ENCODE peak calls at places on chromosomes 1 and 21, in five cellular contexts. E, O, R, I and G are unnamed samples.

GRCh38 chr1:91885331-91885715 is 628 bp downstream of the TGFBR3 start:
- DNase-seq in E (peak; percentile 14), O (no peak), R (peak; percentile 29), I (peak; percentile 37), G (peak; percentile 17)

GRCh38 chr21:27825035-27825434 is 858.1 kb upstream of the ADAMTS5 start:
- DNase-seq in E (no peak), O (no peak), R (no peak), I (no peak), G (no peak)

GRCh38 chr1:223844962-223845809 is 561 bp downstream of the TP53BP2 start:
- DNase-seq in E (peak; percentile 46), O (no peak), R (peak; percentile 58), I (peak; percentile 55), G (peak; percentile 66)

GRCh38 chr1:37671261-37671660 is 21.1 kb upstream of the CDCA8 start:
- DNase-seq in E (no peak), O (no peak), R (no peak), I (no peak), G (no peak)

GRCh38 chr1:26351591-26352337 is 2.2 kb downstream of the CRYBG2 start:
- DNase-seq in E (no peak), O (no peak), R (no peak), I (no peak), G (no peak)

GRCh38 chr1:154567386-154568164 is at the start of gene CHRNB2:
- DNase-seq in E (peak; percentile 60), O (no peak), R (peak; percentile 71), I (peak; percentile 66), G (peak; percentile 81)

GRCh38 chr1:27099904-27100796 is 54.8 kb downstream of the SLC9A1 start:
- DNase-seq in E (no peak), O (no peak), R (peak; percentile 69), I (peak; percentile 43), G (peak; percentile 62)

GRCh38 chr1:998905-999796 is 746 bp downstream of the HES4 start:
- DNase-seq in E (no peak), O (no peak), R (no peak), I (no peak), G (peak; percentile 57)

GRCh38 chr1:12204140-12204539 is 25.7 kb upstream of the VPS13D start:
- DNase-seq in E (peak; percentile 21), O (no peak), R (no peak), I (no peak), G (no peak)

GRCh38 chr1:236275061-236275460 is 6.7 kb downstream of the ERO1B start:
- DNase-seq in E (no peak), O (no peak), R (no peak), I (no peak), G (no peak)

GRCh38 chr1:72281637-72282270 is 585 bp downstream of the NEGR1 start:
- DNase-seq in E (no peak), O (no peak), R (no peak), I (peak; percentile 26), G (no peak)

GRCh38 chr1:13749543-13750307 is 49.7 kb downstream of the PRDM2 start:
- DNase-seq in E (no peak), O (no peak), R (peak; percentile 70), I (peak; percentile 65), G (peak; percentile 65)

GRCh38 chr1:7613106-7613850 is 157.8 kb upstream of the VAMP3 start:
- DNase-seq in E (no peak), O (no peak), R (peak; percentile 31), I (peak; percentile 38), G (no peak)

GRCh38 chr21:37172646-37173045 is 94.5 kb downstream of the VPS26C start:
- DNase-seq in E (no peak), O (no peak), R (no peak), I (no peak), G (no peak)
- TF ChIP-seq CTCF in E (no peak), O (no peak), R (no peak), I (no peak), G (no peak)

DNA sequence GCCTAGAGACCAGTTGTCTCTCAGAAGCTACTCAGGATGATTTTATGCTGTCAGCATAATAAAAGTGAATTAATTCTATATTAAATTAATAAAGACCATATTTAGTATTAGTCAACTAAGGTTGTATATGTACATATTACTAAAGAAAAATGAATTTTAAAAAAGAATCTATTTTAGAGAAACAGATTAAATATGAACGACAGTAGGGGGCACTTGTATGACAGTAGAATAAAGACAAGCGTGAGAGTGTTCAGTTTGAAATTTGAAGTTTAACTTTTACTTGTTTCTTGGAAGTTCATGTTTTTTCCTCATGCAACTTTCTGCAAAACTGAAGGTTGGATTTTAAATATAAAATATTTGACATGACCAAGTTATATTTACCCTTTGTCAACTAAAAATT is 67.9 kb upstream of the MACF1 start:
- DNase-seq in E (no peak), O (no peak), R (no peak), I (no peak), G (no peak)
- TF ChIP-seq CTCF in E (no peak), O (no peak), R (no peak), I (no peak), G (no peak)

GRCh38 chr1:221812088-221812752 is 70.3 kb upstream of the DUSP10 start:
- DNase-seq in E (no peak), O (no peak), R (no peak), I (no peak), G (no peak)

GRCh38 chr1:221813887-221814286 is 72.0 kb upstream of the DUSP10 start:
- DNase-seq in E (no peak), O (no peak), R (no peak), I (no peak), G (no peak)

GRCh38 chr1:221812905-221813597 is 71.2 kb upstream of the DUSP10 start:
- DNase-seq in E (no peak), O (no peak), R (no peak), I (no peak), G (no peak)

GRCh38 chr1:221816899-221817298 is 75.0 kb upstream of the DUSP10 start:
- DNase-seq in E (no peak), O (peak; percentile 91), R (no peak), I (no peak), G (no peak)

DNA sequence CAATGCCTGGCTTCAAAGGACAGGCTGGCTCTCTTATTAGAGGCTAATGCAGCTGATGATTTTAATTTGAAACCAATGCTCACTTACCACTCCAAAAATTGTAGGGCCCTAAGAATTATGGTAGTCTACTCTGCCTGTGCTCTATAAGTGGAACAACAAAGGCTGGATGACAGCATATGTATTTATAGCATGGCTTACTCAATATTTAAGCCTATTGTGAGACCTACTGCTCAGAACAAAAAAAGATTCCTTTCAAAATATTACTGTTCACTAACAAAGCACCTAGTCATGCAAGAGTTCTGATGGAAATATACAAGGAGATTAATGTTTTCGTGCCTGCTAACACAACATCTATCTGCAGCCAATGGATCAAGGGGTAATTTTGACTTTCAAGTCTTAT is 73.8 kb upstream of the DUSP10 start:
- DNase-seq in E (no peak), O (no peak), R (no peak), I (no peak), G (no peak)
- TF ChIP-seq CTCF in E (no peak), O (no peak), R (no peak), I (no peak), G (no peak)

GRCh38 chr1:24015226-24016210 is 35.4 kb upstream of the SRSF10 start:
- DNase-seq in E (no peak), O (no peak), R (no peak), I (no peak), G (no peak)

GRCh38 chr1:24020032-24020431 is 39.9 kb upstream of the SRSF10 start:
- DNase-seq in E (no peak), O (no peak), R (no peak), I (no peak), G (no peak)

GRCh38 chr1:24021403-24022266 is 41.5 kb upstream of the SRSF10 start:
- DNase-seq in E (no peak), O (no peak), R (peak; percentile 31), I (peak; percentile 59), G (no peak)

GRCh38 chr1:24020470-24020869 is 40.3 kb upstream of the SRSF10 start:
- DNase-seq in E (no peak), O (no peak), R (no peak), I (no peak), G (no peak)

DNA sequence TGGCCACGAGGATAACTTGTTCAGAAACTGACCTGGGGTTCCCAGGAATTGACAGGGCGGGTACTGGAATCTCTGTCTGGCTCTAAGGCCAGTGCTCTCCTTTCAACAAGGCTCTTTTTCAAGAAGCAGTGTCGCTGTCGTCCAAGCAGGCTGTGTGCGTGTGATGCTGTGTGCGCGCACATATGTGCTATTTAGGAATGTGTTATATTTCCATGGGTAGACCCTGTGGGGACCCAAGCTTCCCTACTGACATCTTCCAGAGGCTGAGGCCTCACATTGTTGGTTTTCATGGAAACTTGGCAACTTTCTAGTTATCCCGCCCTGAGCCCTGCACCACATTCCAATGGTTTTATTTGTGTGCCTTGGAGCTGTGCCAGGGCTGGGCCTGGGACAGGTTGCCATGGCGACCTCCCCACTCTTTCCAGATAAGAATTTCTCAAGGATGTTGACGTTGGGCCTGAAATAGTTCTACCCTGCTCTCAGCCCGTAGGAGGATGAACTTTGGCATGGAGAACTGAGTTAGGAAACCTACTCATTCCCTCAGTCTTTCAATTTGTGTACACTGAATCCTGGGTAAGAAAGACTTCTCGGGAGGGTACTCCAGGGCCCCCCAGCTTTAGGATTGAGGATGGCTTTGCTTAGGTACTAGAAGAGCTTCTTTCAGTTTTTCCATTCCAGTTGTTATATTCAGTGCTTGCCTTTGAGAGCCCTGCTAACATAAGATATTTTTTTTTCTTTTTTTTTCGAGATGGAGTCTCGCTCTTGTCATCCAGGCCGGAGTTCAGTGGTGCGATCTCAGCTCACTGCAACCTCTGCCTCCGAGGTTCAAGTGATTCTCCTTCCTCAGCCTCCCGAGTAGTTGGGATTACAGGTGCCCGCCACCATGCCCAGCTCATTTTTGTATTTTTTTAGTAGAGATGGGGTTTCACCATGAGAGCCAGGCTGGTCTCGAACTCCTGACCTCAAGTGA is 38.8 kb upstream of the SRSF10 start:
- DNase-seq in E (no peak), O (peak; percentile 99), R (peak; percentile 97), I (peak; percentile 97), G (no peak)
- TF ChIP-seq CTCF in E (no peak), O (no peak), R (no peak), I (no peak), G (no peak)

GRCh38 chr1:201024251-201024998 is 911 bp upstream of the KIF21B start:
- DNase-seq in E (no peak), O (no peak), R (no peak), I (no peak), G (no peak)

GRCh38 chr1:201023517-201023902 is at the start of gene KIF21B:
- DNase-seq in E (peak; percentile 91), O (no peak), R (peak; percentile 81), I (peak; percentile 84), G (peak; percentile 92)

GRCh38 chr1:201026234-201026633 is 2.7 kb upstream of the KIF21B start:
- DNase-seq in E (no peak), O (no peak), R (no peak), I (no peak), G (no peak)

GRCh38 chr1:201026746-201027145 is 3.2 kb upstream of the KIF21B start:
- DNase-seq in E (no peak), O (no peak), R (no peak), I (no peak), G (no peak)

GRCh38 chr1:201025571-201026002 is 2.1 kb upstream of the KIF21B start:
- DNase-seq in E (no peak), O (no peak), R (no peak), I (no peak), G (no peak)
- TF ChIP-seq CTCF in E (no peak), O (peak; percentile 45), R (no peak), I (no peak), G (no peak)